ENCODE peak calls at places on chromosomes 3 and 15, in ten cellular contexts. K is CD8-positive, alpha-beta memory T cell; D is CD8-positive, alpha-beta T cell; J is adrenal gland; H is stomach; L is heart right ventricle; N is NT2/D1; V is tibial artery; I is GM23248; Y is right cardiac atrium. E is an unnamed sample. For H3K27me3, the result is how much of the 10 kb centered on the place peaks cover.

GRCh38 chr3:122682016-122682374 is 1.4 kb downstream of the PARP14 start:
- DNase-seq in K (no peak), D (no peak), J (no peak), H (no peak), L (no peak), N (no peak), V (no peak), I (no peak), Y (no peak), E (no peak)

GRCh38 chr3:133258358-133258757 is 141.5 kb upstream of the BFSP2 start:
- DNase-seq in K (no peak), D (no peak), J (no peak), H (no peak), L (no peak), N (no peak), V (no peak), I (peak), Y (no peak), E (no peak)

GRCh38 chr3:97579365-97579764 is 185.2 kb upstream of the ARL6 start:
- DNase-seq in K (no peak), D (no peak), J (no peak), H (no peak), L (no peak), N (no peak), V (no peak), I (no peak), Y (no peak), E (no peak)

GRCh38 chr3:193911784-193912183 is 224.2 kb upstream of the HES1 start:
- DNase-seq in K (no peak), D (no peak), J (no peak), H (no peak), L (no peak), N (no peak), V (no peak), I (no peak), Y (no peak), E (no peak)

GRCh38 chr3:39185326-39185958 is 7.0 kb downstream of the XIRP1 start:
- DNase-seq in K (no peak), D (no peak), J (no peak), H (no peak), L (no peak), N (no peak), V (no peak), I (no peak), Y (no peak), E (no peak)

GRCh38 chr15:89761009-89761831 is 10.2 kb upstream of the MESP1 start:
- DNase-seq in K (no peak), D (no peak), J (no peak), H (peak), L (no peak), N (no peak), V (no peak), I (no peak), Y (no peak), E (no peak)

GRCh38 chr3:100777271-100777670 is 68.0 kb downstream of the TFG start:
- DNase-seq in K (no peak), D (no peak), J (no peak), H (no peak), L (no peak), N (no peak), V (no peak), I (peak), Y (no peak), E (no peak)

GRCh38 chr15:83365370-83365938 is 81.0 kb upstream of the BNC1 start:
- DNase-seq in K (no peak), D (no peak), J (no peak), H (no peak), L (no peak), N (no peak), V (no peak), I (peak), Y (peak), E (peak)

GRCh38 chr3:148585671-148586379 is 111.9 kb upstream of the AGTR1 start:
- DNase-seq in K (no peak), D (no peak), J (no peak), H (no peak), L (no peak), N (no peak), V (no peak), I (no peak), Y (no peak), E (no peak)

GRCh38 chr3:117898722-117899121 is 1135.9 kb downstream of the IGSF11 start:
- DNase-seq in K (no peak), D (no peak), J (no peak), H (no peak), L (no peak), N (peak), V (no peak), I (no peak), Y (no peak), E (peak)

GRCh38 chr15:93384886-93385285 is 295.9 kb upstream of the RGMA start:
- DNase-seq in K (no peak), D (no peak), J (no peak), H (no peak), L (no peak), N (no peak), V (no peak), I (no peak), Y (no peak), E (no peak)

GRCh38 chr15:78155355-78155939 is 6.3 kb downstream of the IDH3A start:
- DNase-seq in K (no peak), D (no peak), J (no peak), H (no peak), L (no peak), N (no peak), V (no peak), I (no peak), Y (no peak), E (no peak)

GRCh38 chr3:109023656-109024254 is 70.1 kb upstream of the GUCA1C start:
- DNase-seq in K (no peak), D (peak), J (peak), H (peak), L (no peak), N (peak), V (no peak), I (peak), Y (peak), E (peak)

GRCh38 chr3:122021037-122021436 is 1.0 kb downstream of the ILDR1 start:
- DNase-seq in K (no peak), D (no peak), J (no peak), H (no peak), L (no peak), N (no peak), V (no peak), I (no peak), Y (no peak), E (no peak)

GRCh38 chr3:9553021-9553948 is at the start of gene LHFPL4:
- DNase-seq in K (no peak), D (no peak), J (no peak), H (no peak), L (no peak), N (no peak), V (no peak), I (no peak), Y (no peak), E (no peak)
- H3K27me3 ChIP-seq in K (under half), D (under half), J (under half), H (under half), L (half or more), N (half or more), V (under half), I (under half), Y (under half), E (under half)

GRCh38 chr3:63278171-63278999 is at the start of gene SYNPR:
- DNase-seq in K (no peak), D (no peak), J (no peak), H (no peak), L (no peak), N (no peak), V (no peak), I (no peak), Y (peak), E (no peak)
- H3K27me3 ChIP-seq in K (under half), D (under half), J (under half), H (under half), L (half or more), N (half or more), V (under half), I (half or more), Y (under half), E (under half)

GRCh38 chr3:32817561-32818430 is at the start of gene TRIM71:
- DNase-seq in K (no peak), D (no peak), J (no peak), H (no peak), L (no peak), N (no peak), V (no peak), I (peak), Y (no peak), E (no peak)
- H3K27me3 ChIP-seq in K (under half), D (under half), J (half or more), H (half or more), L (half or more), N (under half), V (half or more), I (half or more), Y (under half), E (half or more)

GRCh38 chr3:84245779-84246178 is 713.0 kb upstream of the CADM2 start:
- DNase-seq in K (no peak), D (no peak), J (no peak), H (no peak), L (no peak), N (no peak), V (no peak), I (no peak), Y (no peak), E (no peak)
- H3K27me3 ChIP-seq in K (under half), D (under half), J (under half), H (under half), L (under half), N (under half), V (under half), I (under half), Y (under half), E (under half)

DNA sequence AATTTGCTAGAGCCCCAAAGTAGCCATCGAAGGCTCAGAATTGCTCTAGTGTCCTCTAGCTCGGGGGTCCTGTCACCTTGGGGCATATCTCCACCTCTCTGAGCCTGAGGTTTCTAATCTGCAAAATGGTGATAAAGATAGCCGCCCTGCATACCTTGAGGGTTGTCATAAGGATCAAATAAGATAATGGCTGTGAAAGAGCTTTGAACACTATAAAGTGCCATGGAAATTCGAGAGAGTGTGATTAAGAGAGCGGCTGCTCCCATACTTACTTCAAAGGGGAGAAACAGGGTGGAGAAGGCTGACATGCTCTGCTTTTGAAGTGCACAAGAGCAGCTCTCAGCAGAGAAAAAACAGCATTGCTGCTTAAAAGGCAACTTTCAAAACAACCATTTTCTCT is 529.2 kb downstream of the EPHB1 start:
- DNase-seq in K (no peak), D (no peak), J (no peak), H (no peak), L (no peak), N (no peak), V (no peak), I (no peak), Y (no peak), E (no peak)
- H3K27me3 ChIP-seq in K (under half), D (under half), J (under half), H (under half), L (under half), N (under half), V (under half), I (under half), Y (under half), E (under half)

GRCh38 chr3:71064976-71065763 is 518.4 kb downstream of the FOXP1 start:
- DNase-seq in K (peak), D (peak), J (peak), H (peak), L (peak), N (no peak), V (peak), I (peak), Y (peak), E (peak)

GRCh38 chr3:71066356-71066755 is 517.2 kb downstream of the FOXP1 start:
- DNase-seq in K (peak), D (no peak), J (no peak), H (peak), L (peak), N (no peak), V (no peak), I (no peak), Y (peak), E (no peak)

GRCh38 chr3:71065764-71066013 is 517.8 kb downstream of the FOXP1 start:
- DNase-seq in K (no peak), D (no peak), J (no peak), H (no peak), L (no peak), N (no peak), V (no peak), I (no peak), Y (no peak), E (no peak)

GRCh38 chr3:71067977-71068376 is 515.6 kb downstream of the FOXP1 start:
- DNase-seq in K (no peak), D (no peak), J (no peak), H (no peak), L (no peak), N (no peak), V (no peak), I (no peak), Y (no peak), E (no peak)

DNA sequence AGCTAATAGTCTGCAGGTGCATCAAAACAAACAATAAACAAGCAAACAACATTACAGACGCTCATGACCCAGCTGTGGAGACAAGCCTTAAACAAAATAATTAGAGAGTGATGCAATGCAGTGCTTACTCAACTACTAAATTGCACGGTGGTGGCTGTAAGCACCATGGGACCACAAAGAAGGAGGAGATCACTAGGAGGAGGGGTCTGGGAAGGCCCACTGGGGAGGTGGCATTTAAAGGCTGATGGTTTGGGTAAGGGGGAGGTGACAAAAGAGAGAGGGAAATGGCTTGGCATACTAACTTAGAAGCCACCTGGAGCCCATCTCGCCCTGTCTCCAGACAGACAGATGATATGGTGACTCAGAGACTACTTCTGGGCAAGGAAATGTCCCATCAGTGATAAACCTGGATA is 516.7 kb downstream of the FOXP1 start:
- DNase-seq in K (peak), D (no peak), J (no peak), H (no peak), L (no peak), N (no peak), V (no peak), I (peak), Y (no peak), E (peak)
- H3K27me3 ChIP-seq in K (under half), D (under half), J (under half), H (under half), L (under half), N (under half), V (under half), I (under half), Y (under half), E (under half)

DNA sequence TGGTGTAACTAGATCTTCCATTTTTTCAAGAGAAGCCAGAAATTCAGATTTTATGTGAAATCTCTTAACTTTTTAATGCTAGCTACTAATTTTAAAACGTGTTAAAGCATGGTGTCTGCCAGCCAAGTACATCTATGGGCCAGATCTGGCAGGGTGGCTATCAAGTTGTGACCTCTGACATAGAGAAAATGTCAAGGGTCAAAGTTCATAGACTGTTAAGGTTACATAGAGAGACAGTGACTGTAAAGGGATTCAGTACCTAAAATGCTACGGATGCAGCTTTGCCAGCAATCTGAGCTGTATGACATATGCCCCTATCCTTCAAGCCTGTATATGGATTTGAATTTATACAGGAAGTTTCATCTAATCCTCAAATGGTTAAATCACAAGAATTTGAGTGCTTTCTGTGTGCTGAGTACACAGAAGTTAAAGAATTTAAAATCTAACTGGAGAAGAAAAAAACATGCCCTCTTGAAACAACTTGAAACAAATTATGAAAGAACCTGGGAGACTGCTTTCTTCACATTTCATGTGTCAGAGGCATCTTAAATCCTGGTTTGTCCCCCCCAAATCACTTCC is 989 bp upstream of the ARHGAP31 start:
- DNase-seq in K (no peak), D (no peak), J (no peak), H (no peak), L (no peak), N (no peak), V (no peak), I (no peak), Y (no peak), E (no peak)
- H3K27me3 ChIP-seq in K (under half), D (under half), J (under half), H (under half), L (under half), N (half or more), V (under half), I (under half), Y (under half), E (under half)

GRCh38 chr3:4061201-4061600 is 242.0 kb upstream of the SETMAR start:
- DNase-seq in K (no peak), D (no peak), J (no peak), H (no peak), L (no peak), N (no peak), V (no peak), I (no peak), Y (no peak), E (no peak)
- H3K27me3 ChIP-seq in K (under half), D (under half), J (under half), H (under half), L (under half), N (under half), V (under half), I (under half), Y (under half), E (under half)

DNA sequence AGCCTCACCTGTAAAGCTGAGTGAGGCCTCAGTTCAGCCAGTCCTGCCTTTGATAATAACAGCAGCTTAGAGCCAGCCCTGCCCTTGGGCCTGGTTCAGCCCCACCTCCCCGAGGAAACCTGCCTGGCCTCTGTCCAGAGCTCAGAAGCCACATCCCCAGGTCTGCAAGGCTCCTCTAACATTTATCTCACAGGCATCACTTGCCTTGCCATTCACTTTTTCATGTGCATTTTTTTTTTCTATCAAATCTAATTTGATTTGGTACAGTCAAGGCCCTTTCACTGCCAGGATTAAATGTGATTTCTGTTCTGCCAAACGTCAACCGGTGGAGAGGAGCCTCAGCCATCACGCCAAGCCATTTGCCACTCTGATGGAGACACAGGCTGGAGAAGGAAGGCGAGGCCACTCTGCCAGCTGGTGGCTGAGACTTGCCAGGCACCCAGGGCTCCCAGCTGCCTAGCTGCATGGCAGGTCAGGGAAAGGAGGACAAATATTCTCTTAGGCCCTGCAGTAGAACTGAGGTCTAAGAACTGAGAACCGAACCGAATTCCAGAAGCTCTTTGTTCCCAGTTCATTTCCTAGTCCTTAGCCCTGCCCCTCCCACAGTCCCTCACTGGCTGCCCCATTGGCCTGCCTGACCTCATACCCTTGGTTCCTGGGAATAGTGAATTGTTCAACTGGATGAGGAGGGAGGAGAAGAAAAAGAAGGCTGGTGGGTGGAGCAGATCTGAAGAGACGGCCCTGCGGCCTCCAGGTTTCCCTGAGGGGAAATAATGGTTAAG is 76.4 kb downstream of the SPSB4 start:
- DNase-seq in K (no peak), D (no peak), J (peak), H (no peak), L (no peak), N (no peak), V (peak), I (no peak), Y (no peak), E (no peak)
- H3K27me3 ChIP-seq in K (under half), D (under half), J (under half), H (under half), L (under half), N (under half), V (under half), I (under half), Y (under half), E (under half)